ENCODE peak calls at places on chromosomes 13 and 19, in seven cellular contexts. One of them, this sample, is unnamed.
A peak's percentile ranks its signal among the peaks of the same experiment; 100 is the strongest.

GRCh38 chr13:39095500-39095899 is 57.2 kb downstream of the NHLRC3 start:
- DNase-seq in activated CD8-positive, alpha-beta T cell treated with anti-CD3 and anti-CD28 coated beads, Interleukin-2, amount 10 ng/mL, durations not matched to agents 7 days and 5 days: no peak
- DNase-seq in Peyer's patch: no peak
- DNase-seq in stimulated activated CD4-positive, alpha-beta T cell treated with anti-CD3 and anti-CD28 coated beads, Interleukin-1b, Interleukin-23, amount 100 ng/mL, for 4 hours: no peak
- DNase-seq in mesothelial cell of epicardium: no peak
- DNase-seq in H7: no peak
- DNase-seq in AG09319: no peak
- DNase-seq in this sample: no peak

GRCh38 chr13:67221630-67222226 is 8.4 kb downstream of the PCDH9 start:
- DNase-seq in H7: no peak
- DNase-seq in activated CD8-positive, alpha-beta T cell treated with anti-CD3 and anti-CD28 coated beads, Interleukin-2, amount 10 ng/mL, durations not matched to agents 7 days and 5 days: no peak
- DNase-seq in mesothelial cell of epicardium: no peak
- DNase-seq in AG09319: no peak
- DNase-seq in stimulated activated CD4-positive, alpha-beta T cell treated with anti-CD3 and anti-CD28 coated beads, Interleukin-1b, Interleukin-23, amount 100 ng/mL, for 4 hours: no peak
- DNase-seq in Peyer's patch: no peak
- DNase-seq in this sample: no peak

GRCh38 chr19:29302002-29302928 is 89.3 kb upstream of the UQCRFS1 start:
- DNase-seq in stimulated activated CD4-positive, alpha-beta T cell treated with anti-CD3 and anti-CD28 coated beads, Interleukin-1b, Interleukin-23, amount 100 ng/mL, for 4 hours: no peak
- DNase-seq in AG09319: no peak
- DNase-seq in H7: no peak
- DNase-seq in Peyer's patch: no peak
- DNase-seq in activated CD8-positive, alpha-beta T cell treated with anti-CD3 and anti-CD28 coated beads, Interleukin-2, amount 10 ng/mL, durations not matched to agents 7 days and 5 days: no peak
- DNase-seq in mesothelial cell of epicardium: no peak
- DNase-seq in this sample: no peak

GRCh38 chr13:111973186-111974064 is 93.5 kb upstream of the SOX1 start:
- DNase-seq in stimulated activated CD4-positive, alpha-beta T cell treated with anti-CD3 and anti-CD28 coated beads, Interleukin-1b, Interleukin-23, amount 100 ng/mL, for 4 hours: no peak
- DNase-seq in Peyer's patch: no peak
- DNase-seq in mesothelial cell of epicardium: no peak
- DNase-seq in activated CD8-positive, alpha-beta T cell treated with anti-CD3 and anti-CD28 coated beads, Interleukin-2, amount 10 ng/mL, durations not matched to agents 7 days and 5 days: no peak
- DNase-seq in AG09319: no peak
- DNase-seq in H7: peak; percentile 74
- DNase-seq in this sample: no peak

GRCh38 chr13:106532111-106532929 is 3.1 kb downstream of the EFNB2 start:
- DNase-seq in stimulated activated CD4-positive, alpha-beta T cell treated with anti-CD3 and anti-CD28 coated beads, Interleukin-1b, Interleukin-23, amount 100 ng/mL, for 4 hours: no peak
- DNase-seq in Peyer's patch: peak; percentile 58
- DNase-seq in H7: no peak
- DNase-seq in activated CD8-positive, alpha-beta T cell treated with anti-CD3 and anti-CD28 coated beads, Interleukin-2, amount 10 ng/mL, durations not matched to agents 7 days and 5 days: no peak
- DNase-seq in mesothelial cell of epicardium: no peak
- DNase-seq in AG09319: no peak
- DNase-seq in this sample: no peak

GRCh38 chr13:44972956-44973581 is 16.2 kb downstream of the NUFIP1 start:
- DNase-seq in stimulated activated CD4-positive, alpha-beta T cell treated with anti-CD3 and anti-CD28 coated beads, Interleukin-1b, Interleukin-23, amount 100 ng/mL, for 4 hours: no peak
- DNase-seq in mesothelial cell of epicardium: no peak
- DNase-seq in Peyer's patch: no peak
- DNase-seq in AG09319: no peak
- DNase-seq in H7: no peak
- DNase-seq in activated CD8-positive, alpha-beta T cell treated with anti-CD3 and anti-CD28 coated beads, Interleukin-2, amount 10 ng/mL, durations not matched to agents 7 days and 5 days: no peak
- DNase-seq in this sample: peak; percentile 26

GRCh38 chr19:48920949-48921348 is 12.6 kb upstream of the DHDH start:
- DNase-seq in AG09319: no peak
- DNase-seq in H7: no peak
- DNase-seq in stimulated activated CD4-positive, alpha-beta T cell treated with anti-CD3 and anti-CD28 coated beads, Interleukin-1b, Interleukin-23, amount 100 ng/mL, for 4 hours: no peak
- DNase-seq in Peyer's patch: no peak
- DNase-seq in mesothelial cell of epicardium: no peak
- DNase-seq in activated CD8-positive, alpha-beta T cell treated with anti-CD3 and anti-CD28 coated beads, Interleukin-2, amount 10 ng/mL, durations not matched to agents 7 days and 5 days: no peak
- DNase-seq in this sample: no peak

GRCh38 chr13:94063096-94063495 is 416.4 kb downstream of the DCT start:
- DNase-seq in stimulated activated CD4-positive, alpha-beta T cell treated with anti-CD3 and anti-CD28 coated beads, Interleukin-1b, Interleukin-23, amount 100 ng/mL, for 4 hours: no peak
- DNase-seq in Peyer's patch: no peak
- DNase-seq in activated CD8-positive, alpha-beta T cell treated with anti-CD3 and anti-CD28 coated beads, Interleukin-2, amount 10 ng/mL, durations not matched to agents 7 days and 5 days: no peak
- DNase-seq in H7: no peak
- DNase-seq in mesothelial cell of epicardium: no peak
- DNase-seq in AG09319: peak; percentile 15
- DNase-seq in this sample: no peak

GRCh38 chr19:1353144-1353543 is 30.6 kb upstream of the NDUFS7 start:
- DNase-seq in stimulated activated CD4-positive, alpha-beta T cell treated with anti-CD3 and anti-CD28 coated beads, Interleukin-1b, Interleukin-23, amount 100 ng/mL, for 4 hours: no peak
- DNase-seq in Peyer's patch: no peak
- DNase-seq in AG09319: no peak
- DNase-seq in mesothelial cell of epicardium: no peak
- DNase-seq in H7: no peak
- DNase-seq in activated CD8-positive, alpha-beta T cell treated with anti-CD3 and anti-CD28 coated beads, Interleukin-2, amount 10 ng/mL, durations not matched to agents 7 days and 5 days: no peak
- DNase-seq in this sample: no peak

GRCh38 chr19:33177417-33177976 is 16.6 kb upstream of the LRP3 start:
- DNase-seq in stimulated activated CD4-positive, alpha-beta T cell treated with anti-CD3 and anti-CD28 coated beads, Interleukin-1b, Interleukin-23, amount 100 ng/mL, for 4 hours: no peak
- DNase-seq in mesothelial cell of epicardium: no peak
- DNase-seq in activated CD8-positive, alpha-beta T cell treated with anti-CD3 and anti-CD28 coated beads, Interleukin-2, amount 10 ng/mL, durations not matched to agents 7 days and 5 days: no peak
- DNase-seq in Peyer's patch: no peak
- DNase-seq in AG09319: no peak
- DNase-seq in H7: peak; percentile 72
- DNase-seq in this sample: no peak

GRCh38 chr19:961866-962620 is 22.1 kb upstream of the WDR18 start:
- DNase-seq in Peyer's patch: no peak
- DNase-seq in AG09319: no peak
- DNase-seq in mesothelial cell of epicardium: no peak
- DNase-seq in stimulated activated CD4-positive, alpha-beta T cell treated with anti-CD3 and anti-CD28 coated beads, Interleukin-1b, Interleukin-23, amount 100 ng/mL, for 4 hours: no peak
- DNase-seq in H7: no peak
- DNase-seq in activated CD8-positive, alpha-beta T cell treated with anti-CD3 and anti-CD28 coated beads, Interleukin-2, amount 10 ng/mL, durations not matched to agents 7 days and 5 days: no peak
- DNase-seq in this sample: no peak

GRCh38 chr13:78192721-78193120 is 274.1 kb upstream of the EDNRB start:
- DNase-seq in stimulated activated CD4-positive, alpha-beta T cell treated with anti-CD3 and anti-CD28 coated beads, Interleukin-1b, Interleukin-23, amount 100 ng/mL, for 4 hours: no peak
- DNase-seq in activated CD8-positive, alpha-beta T cell treated with anti-CD3 and anti-CD28 coated beads, Interleukin-2, amount 10 ng/mL, durations not matched to agents 7 days and 5 days: no peak
- DNase-seq in H7: no peak
- DNase-seq in mesothelial cell of epicardium: no peak
- DNase-seq in AG09319: peak; percentile 24
- DNase-seq in Peyer's patch: no peak
- DNase-seq in this sample: no peak

GRCh38 chr13:110869805-110870706 is 44.8 kb downstream of the ANKRD10 start:
- DNase-seq in activated CD8-positive, alpha-beta T cell treated with anti-CD3 and anti-CD28 coated beads, Interleukin-2, amount 10 ng/mL, durations not matched to agents 7 days and 5 days: peak; percentile 24
- DNase-seq in stimulated activated CD4-positive, alpha-beta T cell treated with anti-CD3 and anti-CD28 coated beads, Interleukin-1b, Interleukin-23, amount 100 ng/mL, for 4 hours: no peak
- DNase-seq in mesothelial cell of epicardium: no peak
- DNase-seq in Peyer's patch: peak; percentile 62
- DNase-seq in AG09319: peak; percentile 99
- DNase-seq in H7: peak; percentile 63
- DNase-seq in this sample: no peak

GRCh38 chr19:4714016-4714415 is 9.6 kb downstream of the DPP9 start:
- DNase-seq in stimulated activated CD4-positive, alpha-beta T cell treated with anti-CD3 and anti-CD28 coated beads, Interleukin-1b, Interleukin-23, amount 100 ng/mL, for 4 hours: no peak
- DNase-seq in AG09319: no peak
- DNase-seq in H7: no peak
- DNase-seq in activated CD8-positive, alpha-beta T cell treated with anti-CD3 and anti-CD28 coated beads, Interleukin-2, amount 10 ng/mL, durations not matched to agents 7 days and 5 days: no peak
- DNase-seq in Peyer's patch: no peak
- DNase-seq in mesothelial cell of epicardium: no peak
- DNase-seq in this sample: no peak

GRCh38 chr13:63367522-63368198 is 1952.0 kb upstream of the PCDH20 start:
- DNase-seq in stimulated activated CD4-positive, alpha-beta T cell treated with anti-CD3 and anti-CD28 coated beads, Interleukin-1b, Interleukin-23, amount 100 ng/mL, for 4 hours: no peak
- DNase-seq in H7: no peak
- DNase-seq in activated CD8-positive, alpha-beta T cell treated with anti-CD3 and anti-CD28 coated beads, Interleukin-2, amount 10 ng/mL, durations not matched to agents 7 days and 5 days: no peak
- DNase-seq in AG09319: no peak
- DNase-seq in mesothelial cell of epicardium: no peak
- DNase-seq in Peyer's patch: no peak
- DNase-seq in this sample: no peak

GRCh38 chr13:39765801-39766463 is 110.5 kb downstream of the COG6 start:
- DNase-seq in stimulated activated CD4-positive, alpha-beta T cell treated with anti-CD3 and anti-CD28 coated beads, Interleukin-1b, Interleukin-23, amount 100 ng/mL, for 4 hours: no peak
- DNase-seq in activated CD8-positive, alpha-beta T cell treated with anti-CD3 and anti-CD28 coated beads, Interleukin-2, amount 10 ng/mL, durations not matched to agents 7 days and 5 days: peak; percentile 34
- DNase-seq in AG09319: no peak
- DNase-seq in Peyer's patch: peak; percentile 53
- DNase-seq in H7: peak; percentile 38
- DNase-seq in mesothelial cell of epicardium: no peak
- DNase-seq in this sample: peak; percentile 21

GRCh38 chr19:44740351-44740824 is 8.1 kb upstream of the BCL3 start:
- DNase-seq in AG09319: no peak
- DNase-seq in H7: peak; percentile 69
- DNase-seq in stimulated activated CD4-positive, alpha-beta T cell treated with anti-CD3 and anti-CD28 coated beads, Interleukin-1b, Interleukin-23, amount 100 ng/mL, for 4 hours: no peak
- DNase-seq in Peyer's patch: no peak
- DNase-seq in activated CD8-positive, alpha-beta T cell treated with anti-CD3 and anti-CD28 coated beads, Interleukin-2, amount 10 ng/mL, durations not matched to agents 7 days and 5 days: no peak
- DNase-seq in mesothelial cell of epicardium: no peak
- DNase-seq in this sample: no peak

GRCh38 chr19:17380426-17381138 is 3.4 kb upstream of the PLVAP start:
- DNase-seq in AG09319: no peak
- DNase-seq in stimulated activated CD4-positive, alpha-beta T cell treated with anti-CD3 and anti-CD28 coated beads, Interleukin-1b, Interleukin-23, amount 100 ng/mL, for 4 hours: no peak
- DNase-seq in Peyer's patch: no peak
- DNase-seq in mesothelial cell of epicardium: no peak
- DNase-seq in H7: no peak
- DNase-seq in activated CD8-positive, alpha-beta T cell treated with anti-CD3 and anti-CD28 coated beads, Interleukin-2, amount 10 ng/mL, durations not matched to agents 7 days and 5 days: no peak
- DNase-seq in this sample: no peak

GRCh38 chr19:21434516-21434915 is 37.6 kb downstream of the ZNF493 start:
- DNase-seq in H7: no peak
- DNase-seq in stimulated activated CD4-positive, alpha-beta T cell treated with anti-CD3 and anti-CD28 coated beads, Interleukin-1b, Interleukin-23, amount 100 ng/mL, for 4 hours: no peak
- DNase-seq in Peyer's patch: no peak
- DNase-seq in AG09319: no peak
- DNase-seq in activated CD8-positive, alpha-beta T cell treated with anti-CD3 and anti-CD28 coated beads, Interleukin-2, amount 10 ng/mL, durations not matched to agents 7 days and 5 days: no peak
- DNase-seq in mesothelial cell of epicardium: no peak
- DNase-seq in this sample: no peak

GRCh38 chr13:22253107-22253506 is 582.2 kb downstream of the FGF9 start:
- DNase-seq in stimulated activated CD4-positive, alpha-beta T cell treated with anti-CD3 and anti-CD28 coated beads, Interleukin-1b, Interleukin-23, amount 100 ng/mL, for 4 hours: no peak
- DNase-seq in Peyer's patch: no peak
- DNase-seq in activated CD8-positive, alpha-beta T cell treated with anti-CD3 and anti-CD28 coated beads, Interleukin-2, amount 10 ng/mL, durations not matched to agents 7 days and 5 days: no peak
- DNase-seq in mesothelial cell of epicardium: no peak
- DNase-seq in H7: no peak
- DNase-seq in AG09319: no peak
- DNase-seq in this sample: no peak

GRCh38 chr13:78430166-78430791 is 173.1 kb downstream of the POU4F1 start:
- DNase-seq in H7: peak; percentile 28
- DNase-seq in activated CD8-positive, alpha-beta T cell treated with anti-CD3 and anti-CD28 coated beads, Interleukin-2, amount 10 ng/mL, durations not matched to agents 7 days and 5 days: no peak
- DNase-seq in stimulated activated CD4-positive, alpha-beta T cell treated with anti-CD3 and anti-CD28 coated beads, Interleukin-1b, Interleukin-23, amount 100 ng/mL, for 4 hours: no peak
- DNase-seq in mesothelial cell of epicardium: no peak
- DNase-seq in AG09319: no peak
- DNase-seq in Peyer's patch: no peak
- DNase-seq in this sample: peak; percentile 74

GRCh38 chr13:82364525-82364924 is 1517.7 kb downstream of the SLITRK1 start:
- DNase-seq in activated CD8-positive, alpha-beta T cell treated with anti-CD3 and anti-CD28 coated beads, Interleukin-2, amount 10 ng/mL, durations not matched to agents 7 days and 5 days: no peak
- DNase-seq in AG09319: no peak
- DNase-seq in H7: no peak
- DNase-seq in mesothelial cell of epicardium: no peak
- DNase-seq in stimulated activated CD4-positive, alpha-beta T cell treated with anti-CD3 and anti-CD28 coated beads, Interleukin-1b, Interleukin-23, amount 100 ng/mL, for 4 hours: no peak
- DNase-seq in Peyer's patch: no peak
- DNase-seq in this sample: no peak

GRCh38 chr19:30664358-30665058 is 292.3 kb downstream of the ZNF536 start:
- DNase-seq in Peyer's patch: peak; percentile 70
- DNase-seq in AG09319: no peak
- DNase-seq in mesothelial cell of epicardium: no peak
- DNase-seq in stimulated activated CD4-positive, alpha-beta T cell treated with anti-CD3 and anti-CD28 coated beads, Interleukin-1b, Interleukin-23, amount 100 ng/mL, for 4 hours: no peak
- DNase-seq in activated CD8-positive, alpha-beta T cell treated with anti-CD3 and anti-CD28 coated beads, Interleukin-2, amount 10 ng/mL, durations not matched to agents 7 days and 5 days: no peak
- DNase-seq in H7: peak; percentile 64
- DNase-seq in this sample: peak; percentile 29